ENCODE peak calls at places on chromosomes 5 and 9, in seven cellular contexts. X is cerebellar cortex; P is activated CD4-positive, alpha-beta T cell treated with anti-CD3 and anti-CD28 coated beads for 24 hours; V is NCI-H2029 treated with DMSO at 0.1 percent for 48 hours; C is SW 1271; B is HCEC 1CT; E is stimulated activated CD8-positive, alpha-beta memory T cell treated with anti-CD3 and anti-CD28 coated beads, Interleukin-15, amount 100 ng/mL, for 48 hours. W is an unnamed sample.

GRCh38 chr9:8860925-8861324 is 1061.3 kb upstream of the DMAC1 start:
- DNase-seq in V (no peak), B (no peak), E (no peak), P (no peak), X (no peak), C (no peak), W (no peak)

GRCh38 chr5:140554454-140554853 is 2.8 kb downstream of the SRA1 start:
- DNase-seq in B (peak), V (no peak), X (no peak), P (no peak), E (no peak), C (no peak), W (no peak)

GRCh38 chr9:118318770-118319443 is 614.7 kb downstream of the TLR4 start:
- DNase-seq in C (no peak), P (no peak), E (no peak), X (no peak), B (no peak), V (no peak), W (no peak)

GRCh38 chr5:10658265-10658664 is 94.4 kb downstream of the ANKRD33B start:
- DNase-seq in B (no peak), P (no peak), C (no peak), V (no peak), X (no peak), E (no peak), W (no peak)

GRCh38 chr9:112242147-112242804 is 67.2 kb upstream of the SUSD1 start:
- DNase-seq in C (no peak), P (no peak), X (no peak), V (no peak), B (no peak), E (no peak), W (no peak)

GRCh38 chr9:125784286-125785049 is 37.3 kb downstream of the PBX3 start:
- DNase-seq in V (no peak), X (no peak), P (no peak), C (no peak), E (no peak), B (peak), W (no peak)

GRCh38 chr5:90096415-90097081 is 313.0 kb downstream of the CETN3 start:
- DNase-seq in E (no peak), B (peak), V (no peak), X (no peak), P (no peak), C (no peak), W (no peak)

GRCh38 chr9:136955202-136955942 is 3.3 kb downstream of the LCN12 start:
- DNase-seq in B (no peak), P (no peak), V (no peak), C (no peak), X (no peak), E (no peak), W (no peak)

GRCh38 chr5:28523887-28524637 is 1485.7 kb upstream of the CDH9 start:
- DNase-seq in P (no peak), C (no peak), B (peak), E (no peak), X (no peak), V (no peak), W (no peak)

GRCh38 chr5:6623941-6624340 is 8.9 kb downstream of the NSUN2 start:
- DNase-seq in X (no peak), P (no peak), V (no peak), B (no peak), C (no peak), E (no peak), W (no peak)

GRCh38 chr9:85064811-85065371 is 395.4 kb downstream of the NTRK2 start:
- DNase-seq in C (no peak), V (no peak), E (no peak), X (no peak), P (no peak), B (no peak), W (no peak)

W was measured in cerebellum.